ENCODE peak calls at places on chromosomes 12 and 14, in four cellular contexts. E, B, S and M are unnamed samples.
A peak's percentile ranks its signal among the peaks of the same experiment; 100 is the strongest.

GRCh38 chr12:104866286-104866685 is 91.8 kb downstream of the SLC41A2 start:
- DNase-seq in E (no peak), B (peak; percentile 84), S (no peak), M (no peak)

GRCh38 chr14:75941030-75941429 is 40.8 kb downstream of the TGFB3 start:
- DNase-seq in E (no peak), B (no peak), S (no peak), M (no peak)

GRCh38 chr12:130384234-130384633 is 46.5 kb downstream of the PIWIL1 start:
- DNase-seq in E (no peak), B (no peak), S (no peak), M (no peak)

GRCh38 chr12:21337959-21338704 is 3.4 kb upstream of the SLCO1A2 start:
- DNase-seq in E (no peak), B (no peak), S (no peak), M (no peak)

GRCh38 chr14:61493239-61493638 is 171.9 kb downstream of the PRKCH start:
- DNase-seq in E (no peak), B (peak; percentile 96), S (no peak), M (peak; percentile 76)

GRCh38 chr12:16590645-16591044 is 15.3 kb downstream of the LMO3 start:
- DNase-seq in E (no peak), B (no peak), S (no peak), M (no peak)

GRCh38 chr12:89833337-89834252 is 125.0 kb upstream of the ATP2B1 start:
- DNase-seq in E (no peak), B (no peak), S (no peak), M (no peak)

GRCh38 chr12:91222746-91223145 is 40.1 kb upstream of the DCN start:
- DNase-seq in E (no peak), B (peak; percentile 79), S (no peak), M (no peak)

GRCh38 chr12:51381226-51382079 is 9.8 kb downstream of the GALNT6 start:
- DNase-seq in E (no peak), B (peak; percentile 55), S (no peak), M (no peak)

GRCh38 chr12:50101663-50102062 is 2.1 kb upstream of the GPD1 start:
- DNase-seq in E (peak; percentile 58), B (peak; percentile 41), S (no peak), M (no peak)
- TF ChIP-seq CTCF in E (peak; percentile 57), B (peak; percentile 58), S (no peak), M (peak; percentile 54)

DNA sequence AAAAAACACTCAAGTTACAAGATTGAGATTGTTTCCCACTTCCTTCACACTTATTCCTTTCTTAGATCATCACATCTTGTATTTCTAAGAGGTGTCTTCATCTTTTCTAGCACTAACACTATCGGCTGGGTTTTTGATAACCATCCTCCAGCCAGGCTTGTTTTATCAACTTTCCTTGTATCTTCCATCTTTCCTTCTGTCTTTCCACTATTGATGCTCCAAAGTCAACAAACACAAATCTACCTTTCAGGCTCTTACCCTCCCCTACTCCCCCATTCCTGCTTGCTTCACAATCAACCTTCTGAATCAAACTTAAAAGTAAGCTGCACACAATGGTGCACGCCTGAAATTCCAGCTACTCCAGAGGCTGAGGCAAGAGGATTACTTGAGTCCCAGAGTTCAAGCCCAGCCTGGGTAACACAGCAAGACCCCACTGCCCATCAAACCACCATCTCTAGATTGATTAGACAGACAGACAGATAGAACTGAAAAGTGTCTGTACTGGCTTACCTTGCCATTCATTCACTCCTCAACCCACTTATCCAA is 12.9 kb downstream of the MED13L start:
- DNase-seq in E (no peak), B (no peak), S (no peak), M (no peak)
- H3K4me3 ChIP-seq in E (no peak overlapping the region), B (no peak overlapping the region), S (no peak overlapping the region), M (no peak overlapping the region)

DNA sequence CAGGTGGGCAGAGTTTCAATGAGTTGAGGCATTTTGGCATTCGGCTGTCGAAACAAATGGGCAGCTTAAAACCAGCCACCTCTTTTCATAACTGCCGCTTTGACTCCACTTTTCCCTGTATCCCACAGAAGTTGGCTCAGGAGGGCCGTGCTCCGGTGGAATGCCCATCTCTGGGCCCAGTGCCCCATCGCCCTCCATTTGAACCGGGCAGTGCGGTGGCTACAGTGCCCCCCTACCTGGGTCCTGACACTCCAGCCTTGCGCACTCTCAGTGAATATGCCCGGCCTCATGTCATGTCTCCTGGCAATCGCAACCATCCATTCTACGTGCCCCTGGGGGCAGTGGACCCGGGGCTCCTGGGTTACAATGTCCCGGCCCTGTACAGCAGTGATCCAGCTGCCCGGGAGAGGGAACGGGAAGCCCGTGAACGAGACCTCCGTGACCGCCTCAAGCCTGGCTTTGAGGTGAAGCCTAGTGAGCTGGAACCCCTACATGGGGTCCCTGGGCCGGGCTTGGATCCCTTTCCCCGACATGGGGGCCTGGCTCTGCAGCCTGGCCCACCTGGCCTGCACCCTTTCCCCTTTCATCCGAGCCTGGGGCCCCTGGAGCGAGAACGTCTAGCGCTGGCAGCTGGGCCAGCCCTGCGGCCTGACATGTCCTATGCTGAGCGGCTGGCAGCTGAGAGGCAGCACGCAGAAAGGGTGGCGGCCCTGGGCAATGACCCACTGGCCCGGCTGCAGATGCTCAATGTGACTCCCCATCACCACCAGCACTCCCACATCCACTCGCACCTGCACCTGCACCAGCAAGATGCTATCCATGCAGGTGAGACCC is 5.0 kb upstream of the RNU7-1 start:
- DNase-seq in E (no peak), B (no peak), S (no peak), M (no peak)
- TF ChIP-seq CTCF in E (no peak), B (no peak), S (peak; percentile 11), M (no peak)

GRCh38 chr14:69263771-69264170 is 3.8 kb downstream of the GALNT16 start:
- DNase-seq in E (no peak), B (no peak), S (no peak), M (no peak)
- H3K4me3 ChIP-seq in E (no peak overlapping the region), B (no peak overlapping the region), S (no peak overlapping the region), M (no peak overlapping the region)

GRCh38 chr12:23361971-23362370 is 587.5 kb downstream of the SOX5 start:
- DNase-seq in E (no peak), B (no peak), S (no peak), M (no peak)
- TF ChIP-seq CTCF in E (no peak), B (no peak), S (no peak), M (peak; percentile 25)